ENCODE peak calls at places on chromosome 14, in four cellular contexts. J, E, Y and D are unnamed samples.
A peak's percentile ranks its signal among the peaks of the same experiment; 100 is the strongest.

GRCh38 chr14:101721951-101722661 is 39.4 kb upstream of the PPP2R5C start:
- DNase-seq in E (no peak), J (peak; percentile 69), Y (peak; percentile 83), D (no peak)

GRCh38 chr14:99181246-99181645 is 90.8 kb downstream of the BCL11B start:
- DNase-seq in E (no peak), Y (no peak), J (no peak), D (no peak)

GRCh38 chr14:54683882-54684794 is 117.2 kb downstream of the SAMD4A start:
- DNase-seq in J (no peak), Y (no peak), E (peak; percentile 84), D (peak; percentile 74)

GRCh38 chr14:63542231-63542999 is 762 bp downstream of the PPP2R5E start:
- DNase-seq in E (peak; percentile 65), J (no peak), Y (peak; percentile 36), D (no peak)

GRCh38 chr14:55123101-55123500 is 6.0 kb upstream of the LGALS3 start:
- DNase-seq in E (peak; percentile 71), J (no peak), Y (no peak), D (peak; percentile 51)

GRCh38 chr14:95398630-95399547 is 79.2 kb upstream of the CLMN start:
- DNase-seq in J (no peak), E (no peak), Y (no peak), D (no peak)

GRCh38 chr14:23446291-23446851 is 10.9 kb upstream of the MYH7 start:
- DNase-seq in E (no peak), J (no peak), Y (peak; percentile 44), D (no peak)

GRCh38 chr14:99758121-99758871 is 34.9 kb upstream of the EML1 start:
- DNase-seq in Y (peak; percentile 37), E (peak; percentile 90), J (no peak), D (no peak)

GRCh38 chr14:101217972-101218371 is 314.4 kb upstream of the RTL1 start:
- DNase-seq in Y (no peak), E (no peak), J (no peak), D (no peak)

GRCh38 chr14:72777636-72778035 is 116.3 kb downstream of the DPF3 start:
- DNase-seq in E (no peak), Y (no peak), J (no peak), D (no peak)

GRCh38 chr14:39974036-39974435 is 541.8 kb upstream of the FBXO33 start:
- DNase-seq in E (no peak), Y (no peak), J (no peak), D (no peak)

GRCh38 chr14:81273521-81273920 is 52.8 kb upstream of the GTF2A1 start:
- DNase-seq in E (no peak), J (no peak), Y (no peak), D (no peak)

GRCh38 chr14:68616255-68616902 is 176.5 kb downstream of the ZFP36L1 start:
- DNase-seq in Y (no peak), E (no peak), J (no peak), D (no peak)

GRCh38 chr14:73943083-73943482 is 6.8 kb downstream of the FAM161B start:
- DNase-seq in E (peak; percentile 89), Y (no peak), J (no peak), D (no peak)

GRCh38 chr14:56271988-56272387 is 153.8 kb downstream of the PELI2 start:
- DNase-seq in E (peak; percentile 77), Y (no peak), J (peak; percentile 71), D (no peak)

GRCh38 chr14:55749201-55749812 is 169.3 kb downstream of the KTN1 start:
- DNase-seq in J (no peak), E (no peak), Y (no peak), D (no peak)

GRCh38 chr14:77040995-77041744 is 12.7 kb upstream of the IRF2BPL start:
- DNase-seq in Y (peak; percentile 51), J (no peak), E (no peak), D (no peak)

GRCh38 chr14:68598621-68599447 is 194.0 kb downstream of the ZFP36L1 start:
- DNase-seq in E (no peak), J (peak; percentile 89), Y (peak; percentile 78), D (peak; percentile 74)

GRCh38 chr14:81591266-81591665 is 57.6 kb upstream of the SEL1L start:
- DNase-seq in J (no peak), Y (no peak), E (no peak), D (no peak)

GRCh38 chr14:61337893-61338292 is 16.5 kb downstream of the PRKCH start:
- DNase-seq in J (no peak), Y (no peak), E (no peak), D (no peak)

GRCh38 chr14:90398315-90398811 is 1.5 kb downstream of the CALM1 start:
- DNase-seq in Y (peak; percentile 61), J (no peak), E (peak; percentile 43), D (peak; percentile 45)

GRCh38 chr14:80304125-80304766 is 92.9 kb upstream of the DIO2 start:
- DNase-seq in E (peak; percentile 25), Y (no peak), J (no peak), D (no peak)

GRCh38 chr14:82642425-82642824 is 1108.8 kb upstream of the SEL1L start:
- DNase-seq in Y (peak; percentile 24), E (no peak), J (no peak), D (peak; percentile 27)

GRCh38 chr14:32077081-32078029 is at the start of gene ARHGAP5:
- DNase-seq in E (peak; percentile 48), J (no peak), Y (peak; percentile 56), D (peak; percentile 76)

GRCh38 chr14:51596473-51596870 is 55.2 kb upstream of the FRMD6 start:
- DNase-seq in E (no peak), J (no peak), Y (no peak), D (no peak)

GRCh38 chr14:30191639-30192279 is 264.1 kb upstream of the PRKD1 start:
- DNase-seq in J (no peak), E (no peak), Y (no peak), D (no peak)

GRCh38 chr14:55103005-55103640 is 25.9 kb upstream of the LGALS3 start:
- DNase-seq in E (peak; percentile 85), Y (peak; percentile 94), J (peak; percentile 34), D (peak; percentile 80)

GRCh38 chr14:33062881-33063280 is 124.2 kb downstream of the NPAS3 start:
- DNase-seq in Y (no peak), J (no peak), E (peak; percentile 10), D (no peak)

GRCh38 chr14:95502381-95502950 is 14.0 kb downstream of the SYNE3 start:
- DNase-seq in J (no peak), E (no peak), Y (no peak), D (no peak)

GRCh38 chr14:24145219-24145618 is 1.2 kb downstream of the PSME2 start:
- DNase-seq in J (no peak), E (no peak), Y (no peak), D (no peak)

GRCh38 chr14:37168721-37169120 is 3.7 kb downstream of the SLC25A21 start:
- DNase-seq in E (no peak), Y (no peak), J (no peak), D (no peak)

GRCh38 chr14:35963209-35963608 is 137.1 kb downstream of the BRMS1L start:
- DNase-seq in Y (no peak), J (no peak), E (no peak), D (no peak)

GRCh38 chr14:105867961-105868599 is 341.7 kb downstream of the TMEM121 start:
- DNase-seq in J (no peak), Y (no peak), E (no peak), D (peak; percentile 5)